ENCODE peak calls at places on chromosomes 2 and 18, in six cellular contexts. O, E, U, R, Q and L are unnamed samples. For H3K36me3, the result is how much of the 10 kb centered on the place peaks cover.

GRCh38 chr2:216082805-216083204 is 1.1 kb downstream of the TMEM169 start:
- DNase-seq in R (peak), Q (no peak), U (peak), O (no peak), E (no peak), L (no peak)

GRCh38 chr2:159712929-159713575 is 746 bp downstream of the MARCHF7 start:
- DNase-seq in O (no peak), E (no peak), Q (no peak), U (no peak), R (no peak), L (no peak)

GRCh38 chr18:57627488-57627887 is 5.9 kb upstream of the NARS1 start:
- DNase-seq in O (no peak), U (no peak), R (no peak), Q (no peak), E (no peak), L (no peak)

GRCh38 chr2:105454801-105455485 is 56.1 kb upstream of the FHL2 start:
- DNase-seq in R (peak), E (peak), O (peak), Q (peak), U (peak), L (no peak)

GRCh38 chr2:28610583-28611201 is 114.8 kb downstream of the PLB1 start:
- DNase-seq in R (peak), O (peak), U (peak), E (peak), Q (no peak), L (no peak)

GRCh38 chr2:111667542-111668273 is 216.3 kb downstream of the ANAPC1 start:
- DNase-seq in Q (no peak), O (no peak), E (no peak), U (no peak), R (peak), L (no peak)

GRCh38 chr2:102841107-102841840 is 79.4 kb downstream of the TMEM182 start:
- DNase-seq in R (no peak), Q (no peak), E (no peak), O (peak), U (no peak), L (no peak)

GRCh38 chr2:219369447-219369861 is 18.3 kb downstream of the DNPEP start:
- DNase-seq in U (no peak), R (peak), O (no peak), Q (peak), E (peak), L (peak)

GRCh38 chr18:30970201-30970816 is 72.2 kb downstream of the DSC3 start:
- DNase-seq in Q (no peak), U (no peak), R (no peak), O (peak), E (no peak), L (no peak)

GRCh38 chr18:12015697-12016062 is 34.4 kb downstream of the IMPA2 start:
- DNase-seq in R (no peak), Q (no peak), E (peak), U (no peak), O (no peak), L (peak)

GRCh38 chr2:112031916-112032582 is 23.0 kb upstream of the TMEM87B start:
- DNase-seq in R (peak), O (no peak), E (peak), U (peak), Q (no peak), L (no peak)

GRCh38 chr2:199197448-199197847 is 260.3 kb downstream of the SATB2 start:
- DNase-seq in R (no peak), Q (no peak), U (no peak), O (no peak), E (no peak), L (no peak)

DNA sequence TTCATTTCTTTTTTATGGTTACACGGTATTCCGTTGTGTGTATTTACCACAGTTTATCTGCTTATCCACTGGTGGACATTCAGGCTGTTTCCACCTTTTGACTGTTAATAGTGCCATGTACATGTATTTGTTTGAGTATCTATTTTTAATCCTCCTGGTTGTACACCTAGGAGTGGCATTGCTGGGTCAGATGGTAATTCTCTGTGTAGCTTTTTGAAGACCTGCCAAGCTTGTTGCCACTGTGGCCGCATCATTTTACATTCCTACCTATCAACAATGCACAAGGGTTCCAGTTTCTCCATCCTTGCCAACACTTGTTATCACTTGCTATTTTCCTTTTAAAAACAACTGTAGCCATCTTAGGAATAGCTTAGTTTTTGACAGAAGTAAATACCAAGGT is 13.3 kb downstream of the MPHOSPH10 start:
- DNase-seq in O (no peak), Q (no peak), R (no peak), E (no peak), U (no peak), L (no peak)
- H3K36me3 ChIP-seq in O (half or more), Q (half or more), R (half or more), E (under half), U (under half), L (under half)

GRCh38 chr2:212882626-212883025 is 268.8 kb downstream of the IKZF2 start:
- DNase-seq in O (no peak), U (no peak), Q (no peak), E (no peak), R (no peak), L (no peak)
- H3K36me3 ChIP-seq in O (under half), U (under half), Q (under half), E (under half), R (under half), L (under half)

DNA sequence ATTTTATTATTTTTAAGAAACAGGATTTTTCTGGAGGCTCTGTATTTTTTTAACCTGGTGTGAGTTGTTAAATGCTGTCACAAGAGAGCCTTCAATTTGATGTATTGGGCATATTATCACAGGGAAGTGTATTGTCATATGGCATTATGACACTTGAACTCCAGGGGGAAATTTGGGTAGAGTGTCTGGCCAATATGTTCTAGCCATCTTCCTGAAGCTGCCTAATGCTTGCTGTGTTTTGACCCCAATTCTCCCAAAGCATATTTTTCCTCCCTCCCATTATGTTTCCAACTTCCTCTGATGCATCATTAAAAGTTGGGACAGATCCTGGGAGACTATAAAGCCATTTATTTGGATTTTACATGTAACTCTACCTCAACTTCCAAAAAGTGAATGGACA is 214.1 kb upstream of the SESTD1 start:
- DNase-seq in E (no peak), R (no peak), O (no peak), U (no peak), Q (no peak), L (no peak)
- H3K36me3 ChIP-seq in E (under half), R (under half), O (under half), U (under half), Q (under half), L (under half)

DNA sequence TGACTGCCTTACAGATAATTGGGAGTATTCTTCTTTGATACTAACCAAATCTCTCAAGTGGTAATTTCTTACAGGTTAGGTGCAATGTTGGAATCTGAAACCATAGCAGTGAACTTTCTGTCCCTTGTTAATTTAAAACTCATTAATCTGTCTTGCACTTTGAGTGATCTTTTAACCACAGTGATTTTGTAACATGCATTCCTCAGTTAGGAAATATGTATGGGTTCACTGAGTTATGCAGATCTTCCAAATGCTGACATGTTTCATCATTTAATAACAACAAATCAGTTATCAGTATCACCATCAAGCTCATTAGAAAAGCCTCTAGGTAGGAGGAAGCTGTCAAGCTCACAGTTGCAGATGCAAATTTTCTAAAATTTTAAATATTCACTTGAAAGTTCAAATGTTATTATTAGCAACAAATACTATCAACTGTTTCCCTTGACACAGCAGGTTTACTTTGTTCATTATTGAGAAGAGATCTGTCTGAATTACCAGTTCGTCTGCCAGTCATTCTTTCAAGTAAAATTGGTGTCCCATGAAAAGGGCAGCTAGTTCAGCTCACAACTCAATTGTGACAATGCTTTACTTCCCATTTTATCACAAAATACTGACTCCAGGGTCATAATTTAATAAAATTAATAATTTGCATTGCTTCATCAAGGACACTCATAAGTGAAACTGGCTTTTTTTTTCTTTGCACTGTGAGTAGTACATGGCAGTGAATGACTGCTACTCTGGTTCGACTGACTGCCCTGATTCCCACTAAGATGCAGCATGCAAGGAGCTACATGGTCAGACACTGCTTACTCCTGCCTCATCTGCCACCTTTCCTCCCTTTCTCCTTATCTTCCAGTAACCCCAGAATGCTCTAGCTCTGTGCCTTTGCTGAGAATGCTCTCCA is 31.6 kb downstream of the SUCLG1 start:
- DNase-seq in Q (no peak), E (no peak), R (no peak), U (no peak), O (no peak), L (no peak)
- H3K36me3 ChIP-seq in Q (under half), E (under half), R (half or more), U (under half), O (under half), L (under half)

GRCh38 chr2:55772309-55772980 is 78.8 kb upstream of the PNPT1 start:
- DNase-seq in E (no peak), Q (no peak), O (no peak), U (no peak), R (no peak), L (no peak)

GRCh38 chr2:55779459-55780421 is 86.1 kb upstream of the PNPT1 start:
- DNase-seq in Q (no peak), E (peak), O (peak), R (no peak), U (no peak), L (no peak)

GRCh38 chr2:55775828-55776227 is 82.2 kb upstream of the PNPT1 start:
- DNase-seq in R (no peak), O (no peak), U (no peak), Q (no peak), E (no peak), L (no peak)

GRCh38 chr2:55776966-55777365 is 83.3 kb upstream of the PNPT1 start:
- DNase-seq in R (no peak), E (no peak), Q (no peak), O (no peak), U (no peak), L (no peak)

DNA sequence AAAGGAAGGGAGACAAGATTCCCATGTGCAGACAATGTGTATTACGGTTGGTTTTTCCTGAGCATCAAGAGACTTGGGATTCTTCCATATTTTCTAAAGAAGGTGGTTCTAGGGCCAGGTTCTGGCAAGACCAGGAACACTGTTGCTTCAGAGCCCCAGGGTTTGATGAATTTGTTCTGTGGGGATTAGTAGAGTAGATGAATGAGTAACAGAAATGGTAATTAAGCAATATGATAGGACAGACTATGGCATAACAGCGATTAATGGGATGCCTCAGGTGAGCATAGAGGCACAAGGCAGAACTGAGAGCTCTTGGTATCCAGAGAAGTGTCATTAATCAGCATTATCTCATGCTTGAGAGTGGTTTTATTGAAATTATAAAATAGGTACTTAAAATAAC is 82.8 kb upstream of the PNPT1 start:
- DNase-seq in R (no peak), O (no peak), Q (no peak), U (no peak), E (no peak), L (no peak)
- H3K36me3 ChIP-seq in R (under half), O (under half), Q (under half), U (under half), E (under half), L (under half)

GRCh38 chr18:35306588-35307250 is 16.7 kb upstream of the ZSCAN30 start:
- DNase-seq in O (no peak), R (no peak), U (no peak), E (no peak), Q (no peak), L (no peak)
- H3K36me3 ChIP-seq in O (under half), R (half or more), U (under half), E (under half), Q (under half), L (under half)

DNA sequence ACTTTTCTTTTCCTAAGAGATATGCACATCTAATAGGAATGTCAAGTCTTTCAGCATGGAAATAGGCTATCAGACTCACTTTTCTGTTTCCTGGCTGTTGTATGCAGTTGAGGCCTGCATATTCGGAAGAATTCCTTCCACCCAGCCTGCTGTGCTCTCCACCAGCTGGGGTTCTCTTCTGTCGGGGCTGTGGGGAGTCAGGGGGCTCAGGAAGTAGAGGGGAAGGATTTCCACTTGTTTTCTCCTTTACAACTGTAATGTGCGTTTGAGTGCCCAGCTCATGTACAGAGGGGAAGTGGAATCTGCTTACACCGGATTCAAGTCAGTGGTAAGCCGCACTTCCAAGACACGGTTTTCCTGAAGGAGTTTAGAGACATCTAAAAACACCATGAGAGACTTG is 90.2 kb downstream of the MTCL1 start:
- DNase-seq in O (no peak), U (no peak), Q (no peak), E (no peak), R (no peak), L (no peak)
- H3K36me3 ChIP-seq in O (under half), U (under half), Q (under half), E (under half), R (under half), L (under half)

DNA sequence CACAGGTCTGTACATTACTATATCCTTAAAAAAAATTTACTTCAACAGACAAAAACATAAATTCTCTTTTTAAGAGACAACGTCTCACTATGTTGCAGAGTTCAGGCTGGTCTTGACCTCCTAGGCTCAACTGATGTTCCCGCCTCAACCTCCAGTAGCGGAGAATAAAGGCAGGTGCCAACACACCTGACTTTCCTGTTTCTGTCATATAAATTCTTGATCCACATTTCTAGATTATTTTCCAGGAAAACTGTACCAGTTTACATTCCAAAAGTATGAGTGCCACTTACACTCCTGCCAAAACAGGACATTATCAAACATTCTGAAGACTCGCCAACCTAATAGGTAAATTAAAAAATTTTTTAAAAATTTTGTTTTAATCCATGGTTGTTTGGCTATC is 48.6 kb downstream of the PUM2 start:
- DNase-seq in E (no peak), O (no peak), Q (no peak), U (no peak), R (no peak), L (no peak)
- H3K36me3 ChIP-seq in E (under half), O (under half), Q (under half), U (under half), R (half or more), L (under half)